ENCODE peak calls at places on chromosome 21, in five cellular contexts. F, T, L, G and Q are unnamed samples.
A peak's percentile ranks its signal among the peaks of the same experiment; 100 is the strongest.

GRCh38 chr21:21406918-21407317 is 408.7 kb downstream of the NCAM2 start:
- DNase-seq in F (no peak), T (no peak), L (no peak), G (no peak), Q (no peak)

GRCh38 chr21:45430521-45431501 is 25.8 kb downstream of the COL18A1 start:
- DNase-seq in F (no peak), T (no peak), L (no peak), G (no peak), Q (no peak)

GRCh38 chr21:43343095-43343991 is 83.6 kb downstream of the SIK1 start:
- DNase-seq in F (no peak), T (no peak), L (no peak), G (no peak), Q (no peak)

GRCh38 chr21:26832513-26832912 is 12.7 kb downstream of the ADAMTS1 start:
- DNase-seq in F (no peak), T (no peak), L (no peak), G (no peak), Q (no peak)

GRCh38 chr21:42338730-42339715 is 11.8 kb downstream of the TFF2 start:
- DNase-seq in F (no peak), T (no peak), L (peak; percentile 68), G (no peak), Q (no peak)

GRCh38 chr21:35921471-35921870 is 138.9 kb downstream of the SETD4 start:
- DNase-seq in F (no peak), T (no peak), L (no peak), G (no peak), Q (no peak)

GRCh38 chr21:40466893-40467483 is 380.0 kb downstream of the DSCAM start:
- DNase-seq in F (no peak), T (no peak), L (no peak), G (no peak), Q (no peak)

GRCh38 chr21:33058468-33059318 is 11.2 kb upstream of the OLIG1 start:
- DNase-seq in F (no peak), T (no peak), L (no peak), G (no peak), Q (no peak)

GRCh38 chr21:40146201-40146890 is 279.1 kb downstream of the PCP4 start:
- DNase-seq in F (no peak), T (no peak), L (no peak), G (no peak), Q (no peak)

GRCh38 chr21:34764715-34765284 is 96.0 kb downstream of the CLIC6 start:
- DNase-seq in F (no peak), T (no peak), L (no peak), G (no peak), Q (no peak)